ENCODE peak calls at places on chromosomes 2 and 18, in six cellular contexts. A is dorsolateral prefrontal cortex, E is foreskin fibroblast, J is smooth muscle cell of the brain vasculature, Y is mammary epithelial cell, O is NCI-H345. K is an unnamed sample.

GRCh38 chr2:218180728-218181127 is 14.0 kb upstream of the CXCR1 start:
- DNase-seq in A (no peak), E (peak; percentile 18), J (no peak), Y (no peak), O (no peak), K (no peak)

GRCh38 chr18:79526468-79527460 is 131.0 kb downstream of the NFATC1 start:
- DNase-seq in A (no peak), E (no peak), J (no peak), Y (no peak), O (peak; percentile 32), K (no peak)

GRCh38 chr2:71851094-71851755 is 296.4 kb downstream of the CYP26B1 start:
- DNase-seq in A (no peak), E (peak; percentile 30), J (no peak), Y (no peak), O (no peak), K (no peak)

GRCh38 chr18:57427429-57428181 is 7.6 kb upstream of the ONECUT2 start:
- DNase-seq in A (no peak), E (no peak), J (no peak), Y (no peak), O (no peak), K (no peak)

GRCh38 chr2:209661286-209661685 is 110.3 kb upstream of the UNC80 start:
- DNase-seq in A (peak; percentile 61), E (no peak), J (no peak), Y (no peak), O (no peak), K (no peak)

GRCh38 chr2:170155022-170155722 is 22.8 kb upstream of the MYO3B start:
- DNase-seq in A (no peak), E (peak; percentile 76), J (peak; percentile 46), Y (no peak), O (no peak), K (peak; percentile 38)

GRCh38 chr18:36931116-36931515 is 102.2 kb downstream of the KIAA1328 start:
- DNase-seq in A (no peak), E (no peak), J (no peak), Y (no peak), O (no peak), K (no peak)

GRCh38 chr2:36296798-36297197 is 58.8 kb upstream of the CRIM1 start:
- DNase-seq in A (no peak), E (no peak), J (no peak), Y (no peak), O (no peak), K (no peak)

GRCh38 chr2:181312515-181312927 is 144.7 kb upstream of the ITGA4 start:
- DNase-seq in A (no peak), E (no peak), J (no peak), Y (no peak), O (no peak), K (no peak)

GRCh38 chr2:68989035-68989434 is 14.6 kb downstream of the GKN1 start:
- DNase-seq in A (no peak), E (no peak), J (no peak), Y (no peak), O (no peak), K (no peak)

GRCh38 chr2:200104015-200104414 is 148.6 kb downstream of the MAIP1 start:
- DNase-seq in A (no peak), E (peak; percentile 41), J (no peak), Y (peak; percentile 33), O (no peak), K (no peak)

GRCh38 chr2:161354106-161354505 is 45.9 kb downstream of the PSMD14 start:
- DNase-seq in A (no peak), E (no peak), J (no peak), Y (no peak), O (no peak), K (no peak)

GRCh38 chr2:72220170-72220569 is 72.5 kb upstream of the CYP26B1 start:
- DNase-seq in A (no peak), E (peak; percentile 14), J (no peak), Y (no peak), O (no peak), K (peak; percentile 14)

GRCh38 chr2:223043164-223043941 is 8.6 kb upstream of the KCNE4 start:
- DNase-seq in A (no peak), E (no peak), J (no peak), Y (no peak), O (no peak), K (no peak)

GRCh38 chr2:121076885-121077549 is 208.0 kb downstream of the TFCP2L1 start:
- DNase-seq in A (no peak), E (peak; percentile 61), J (no peak), Y (peak; percentile 56), O (peak; percentile 61), K (peak; percentile 86)

GRCh38 chr2:101869527-101869926 is 122.2 kb upstream of the IL1R2 start:
- DNase-seq in A (no peak), E (no peak), J (no peak), Y (no peak), O (no peak), K (no peak)

GRCh38 chr2:232542715-232543467 is 3.4 kb downstream of the CHRNG start:
- DNase-seq in A (no peak), E (no peak), J (no peak), Y (no peak), O (no peak), K (no peak)

GRCh38 chr2:110637093-110637492 is 40.8 kb downstream of the BUB1 start:
- DNase-seq in A (no peak), E (no peak), J (no peak), Y (no peak), O (no peak), K (no peak)

GRCh38 chr18:49843778-49844625 is 30.7 kb upstream of the ACAA2 start:
- DNase-seq in A (no peak), E (no peak), J (no peak), Y (no peak), O (no peak), K (no peak)

GRCh38 chr2:16319425-16320245 is 346.0 kb downstream of the CYRIA start:
- DNase-seq in A (no peak), E (no peak), J (no peak), Y (no peak), O (no peak), K (no peak)

GRCh38 chr18:47184419-47185050 is 8.4 kb upstream of the IER3IP1 start:
- DNase-seq in A (no peak), E (peak; percentile 27), J (no peak), Y (peak; percentile 66), O (no peak), K (peak; percentile 0)

GRCh38 chr2:241540766-241541561 is 17.6 kb upstream of the BOK start:
- DNase-seq in A (peak; percentile 74), E (peak; percentile 76), J (no peak), Y (peak; percentile 56), O (peak; percentile 59), K (peak; percentile 55)

GRCh38 chr2:152405206-152406118 is 70.5 kb downstream of the FMNL2 start:
- DNase-seq in A (no peak), E (peak; percentile 40), J (no peak), Y (peak; percentile 36), O (no peak), K (peak; percentile 37)

GRCh38 chr2:219003267-219003634 is 10.0 kb upstream of the CRYBA2 start:
- DNase-seq in A (no peak), E (no peak), J (no peak), Y (no peak), O (no peak), K (no peak)

GRCh38 chr18:39966275-39966674 is 1988.8 kb upstream of the PIK3C3 start:
- DNase-seq in A (no peak), E (no peak), J (no peak), Y (no peak), O (no peak), K (no peak)

GRCh38 chr2:35931115-35931514 is 424.5 kb upstream of the CRIM1 start:
- DNase-seq in A (no peak), E (no peak), J (no peak), Y (no peak), O (no peak), K (no peak)

GRCh38 chr2:195543902-195544894 is 112.8 kb upstream of the SLC39A10 start:
- DNase-seq in A (no peak), E (peak; percentile 58), J (no peak), Y (peak; percentile 75), O (no peak), K (peak; percentile 70)

GRCh38 chr2:180715044-180715443 is 265.4 kb upstream of the UBE2E3 start:
- DNase-seq in A (no peak), E (no peak), J (no peak), Y (no peak), O (no peak), K (peak; percentile 15)

GRCh38 chr2:28610583-28611201 is 114.8 kb downstream of the PLB1 start:
- DNase-seq in A (no peak), E (peak; percentile 88), J (peak; percentile 40), Y (peak; percentile 98), O (no peak), K (peak; percentile 75)